ENCODE peak calls at places on chromosomes 5 and 9, in five cellular contexts. W, D, I, N and O are unnamed samples.

GRCh38 chr5:135488727-135489465 is 36.7 kb upstream of the TIFAB start:
- DNase-seq in W (no peak), D (no peak), I (no peak), N (peak; percentile 81), O (no peak)

GRCh38 chr5:99379187-99379586 is 450.4 kb upstream of the CHD1 start:
- DNase-seq in W (no peak), D (no peak), I (no peak), N (no peak), O (no peak)

GRCh38 chr5:154972476-154973080 is 31.7 kb downstream of the MRPL22 start:
- DNase-seq in W (no peak), D (no peak), I (peak; percentile 15), N (peak; percentile 53), O (peak; percentile 13)

GRCh38 chr9:135228983-135229625 is 141.6 kb downstream of the OLFM1 start:
- DNase-seq in W (no peak), D (peak; percentile 10), I (no peak), N (no peak), O (no peak)

GRCh38 chr9:23291001-23291400 is 535.0 kb downstream of the ELAVL2 start:
- DNase-seq in W (no peak), D (no peak), I (no peak), N (no peak), O (no peak)

GRCh38 chr9:128082173-128082572 is 14.1 kb downstream of the SLC25A25 start:
- DNase-seq in W (no peak), D (no peak), I (no peak), N (peak; percentile 75), O (no peak)

GRCh38 chr9:127202461-127203139 is 62.0 kb upstream of the GARNL3 start:
- DNase-seq in W (no peak), D (peak; percentile 12), I (no peak), N (no peak), O (no peak)

GRCh38 chr5:135353952-135354721 is 44.9 kb downstream of the MACROH2A1 start:
- DNase-seq in W (no peak), D (no peak), I (no peak), N (no peak), O (no peak)

GRCh38 chr5:85868070-85868469 is 749.7 kb upstream of the COX7C start:
- DNase-seq in W (no peak), D (no peak), I (no peak), N (no peak), O (no peak)

GRCh38 chr5:176785184-176786145 is 24.9 kb upstream of the UNC5A start:
- DNase-seq in W (no peak), D (no peak), I (no peak), N (no peak), O (no peak)

GRCh38 chr5:115033861-115034260 is 135.8 kb downstream of the TRIM36 start:
- DNase-seq in W (no peak), D (no peak), I (no peak), N (no peak), O (no peak)

GRCh38 chr5:151208481-151208914 is 15.4 kb downstream of the CCDC69 start:
- DNase-seq in W (no peak), D (no peak), I (no peak), N (no peak), O (no peak)

GRCh38 chr5:31614147-31615030 is 24.5 kb upstream of the PDZD2 start:
- DNase-seq in W (no peak), D (no peak), I (no peak), N (no peak), O (no peak)

GRCh38 chr5:154312571-154312970 is 122.0 kb downstream of the GALNT10 start:
- DNase-seq in W (no peak), D (no peak), I (no peak), N (peak; percentile 30), O (no peak)

GRCh38 chr5:128566170-128566569 is 28.1 kb upstream of the FBN2 start:
- DNase-seq in W (no peak), D (no peak), I (no peak), N (no peak), O (no peak)

GRCh38 chr5:165457854-165458481 is 1952.5 kb downstream of the MAT2B start:
- DNase-seq in W (no peak), D (no peak), I (peak; percentile 45), N (peak; percentile 29), O (no peak)

GRCh38 chr9:106697799-106698591 is 165.0 kb upstream of the ZNF462 start:
- DNase-seq in W (no peak), D (peak; percentile 84), I (peak; percentile 87), N (peak; percentile 79), O (peak; percentile 32)

GRCh38 chr5:1168751-1169607 is 32.4 kb upstream of the SLC6A19 start:
- DNase-seq in W (no peak), D (no peak), I (no peak), N (no peak), O (no peak)

GRCh38 chr9:278651-279050 is 64.0 kb downstream of the DOCK8 start:
- DNase-seq in W (no peak), D (no peak), I (peak; percentile 8), N (no peak), O (no peak)

GRCh38 chr9:38182321-38182720 is 113.3 kb upstream of the SHB start:
- DNase-seq in W (no peak), D (no peak), I (peak; percentile 91), N (no peak), O (no peak)

GRCh38 chr5:150801117-150801927 is 22.8 kb downstream of the SMIM3 start:
- DNase-seq in W (no peak), D (no peak), I (peak; percentile 24), N (peak; percentile 76), O (peak; percentile 25)

GRCh38 chr9:123069010-123069481 is 35.6 kb downstream of the GPR21 start:
- DNase-seq in W (no peak), D (no peak), I (no peak), N (no peak), O (no peak)

GRCh38 chr9:130451509-130452388 is 7.0 kb downstream of the ASS1 start:
- DNase-seq in W (no peak), D (peak; percentile 84), I (peak; percentile 88), N (peak; percentile 98), O (peak; percentile 69)

GRCh38 chr9:104232781-104233341 is 138.8 kb downstream of the SMC2 start:
- DNase-seq in W (no peak), D (no peak), I (no peak), N (peak; percentile 42), O (no peak)

GRCh38 chr5:130385619-130386018 is 481.4 kb downstream of the CHSY3 start:
- DNase-seq in W (no peak), D (no peak), I (no peak), N (no peak), O (no peak)

GRCh38 chr5:94908889-94909480 is 290.5 kb downstream of the SLF1 start:
- DNase-seq in W (no peak), D (no peak), I (no peak), N (peak; percentile 43), O (peak; percentile 55)

GRCh38 chr5:103373576-103374472 is 115.3 kb downstream of the MACIR start:
- DNase-seq in W (no peak), D (no peak), I (peak; percentile 46), N (no peak), O (no peak)

GRCh38 chr5:148949871-148950863 is 112.7 kb downstream of the SH3TC2 start:
- DNase-seq in W (no peak), D (peak; percentile 61), I (no peak), N (peak; percentile 80), O (no peak)

GRCh38 chr5:115243412-115243811 is 19.3 kb downstream of the PGGT1B start:
- DNase-seq in W (no peak), D (no peak), I (no peak), N (peak; percentile 35), O (no peak)

GRCh38 chr5:181217111-181217804 is 5.8 kb upstream of the TRIM41 start:
- DNase-seq in W (peak; percentile 60), D (peak; percentile 53), I (peak; percentile 58), N (peak; percentile 68), O (peak; percentile 31)

GRCh38 chr5:138109463-138110265 is 25.8 kb downstream of the WNT8A start:
- DNase-seq in W (no peak), D (no peak), I (no peak), N (no peak), O (no peak)

GRCh38 chr9:121604654-121605053 is 46.8 kb upstream of the DAB2IP start:
- DNase-seq in W (no peak), D (no peak), I (no peak), N (no peak), O (no peak)
- H3K27ac ChIP-seq in W (no peak overlapping the region), D (peak overlapping the region; percentile 71), I (no peak overlapping the region), N (no peak overlapping the region), O (no peak overlapping the region)

DNA sequence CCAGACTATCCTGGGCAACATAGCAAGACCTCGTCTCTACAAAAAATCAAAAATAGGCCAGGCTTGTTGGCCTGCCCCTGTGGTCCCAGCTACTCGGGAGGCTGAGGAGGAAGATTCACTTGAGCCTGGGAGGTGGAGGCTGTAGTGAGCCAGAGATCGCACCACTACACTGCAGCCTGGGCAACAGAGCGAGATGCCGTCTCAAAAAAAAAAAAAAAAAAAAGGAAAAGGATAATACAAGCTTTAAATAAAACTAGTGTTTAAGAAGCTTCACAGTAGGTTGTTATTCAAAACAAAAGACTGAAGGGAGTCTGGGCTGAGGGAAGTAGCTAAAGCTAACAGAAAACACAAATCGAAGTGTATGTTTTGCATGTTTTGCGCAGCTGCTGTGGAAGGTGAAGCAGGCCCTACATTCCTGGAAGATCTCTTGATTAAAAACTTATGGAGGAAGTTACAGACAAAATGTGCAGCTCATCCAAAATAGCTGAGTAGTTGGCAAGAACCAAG is 576 bp upstream of the C9orf40 start:
- DNase-seq in W (no peak), D (no peak), I (no peak), N (no peak), O (no peak)
- H3K27ac ChIP-seq in W (peak overlapping the region; percentile 83), D (peak overlapping the region; percentile 95), I (peak overlapping the region; percentile 75), N (peak overlapping the region; percentile 92), O (peak overlapping the region; percentile 95)

DNA sequence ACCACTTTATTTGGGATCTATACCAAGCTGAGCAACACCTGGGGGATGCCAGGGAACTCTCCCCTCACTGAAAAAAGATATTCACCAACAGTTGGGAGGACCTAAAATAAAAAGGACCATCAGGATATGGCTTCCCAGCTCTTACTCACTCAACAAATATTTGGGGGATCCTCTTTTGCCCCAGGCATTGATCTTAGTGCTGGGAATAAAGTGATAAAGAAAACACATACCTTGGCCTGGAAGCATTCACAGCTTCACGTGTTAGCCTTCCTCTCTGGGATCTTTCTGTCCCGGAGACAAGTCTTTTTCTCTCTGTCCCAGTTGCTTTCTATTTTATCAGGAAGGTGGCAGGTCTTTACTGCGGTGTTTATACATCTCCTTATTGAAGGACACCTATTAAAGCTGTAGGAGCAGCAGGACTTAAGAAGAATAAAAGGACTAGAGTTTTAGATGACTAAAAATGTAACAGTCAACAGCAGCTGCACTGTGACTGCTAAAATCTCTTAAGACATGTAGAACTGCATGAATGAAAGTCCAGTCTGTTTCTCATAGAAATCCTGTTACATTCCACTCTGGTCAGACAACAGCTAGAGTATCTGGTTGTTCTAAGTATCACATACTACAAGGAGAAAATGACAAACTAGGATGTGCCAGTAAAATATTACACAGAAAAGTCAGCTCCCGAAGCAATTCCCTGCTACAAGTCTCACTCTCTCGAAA is 90.0 kb upstream of the ITGA2 start:
- DNase-seq in W (no peak), D (no peak), I (no peak), N (no peak), O (no peak)
- H3K27ac ChIP-seq in W (no peak overlapping the region), D (no peak overlapping the region), I (no peak overlapping the region), N (no peak overlapping the region), O (no peak overlapping the region)

DNA sequence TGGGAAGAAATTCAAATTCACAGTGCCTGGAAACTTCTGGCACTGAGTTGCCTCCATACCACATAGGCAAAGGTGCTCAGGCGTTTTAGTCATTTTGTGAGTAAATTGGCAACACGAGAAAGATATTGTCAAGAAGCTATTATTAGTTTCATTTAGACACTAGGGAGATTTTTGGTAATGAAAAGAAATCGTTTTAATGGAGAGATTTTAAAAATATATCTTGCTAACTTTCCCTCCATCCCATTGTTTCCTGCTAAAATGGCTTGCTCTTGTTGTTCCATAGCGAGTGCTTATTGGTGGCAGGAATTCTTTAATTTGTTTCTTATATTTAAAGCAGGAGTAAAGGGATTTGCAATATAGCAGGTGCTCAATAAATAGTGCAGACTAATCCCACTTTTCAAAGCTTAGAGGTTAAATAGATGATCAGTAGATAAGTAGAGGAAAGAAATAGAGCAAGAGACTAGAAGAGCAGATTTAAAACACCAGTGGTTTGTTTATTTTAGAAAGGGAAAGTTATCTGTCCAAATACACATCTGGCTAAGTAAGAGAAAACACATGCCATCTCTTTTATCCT is 9.6 kb downstream of the FOXD1 start:
- DNase-seq in W (no peak), D (no peak), I (no peak), N (no peak), O (no peak)
- H3K27ac ChIP-seq in W (no peak overlapping the region), D (no peak overlapping the region), I (no peak overlapping the region), N (no peak overlapping the region), O (no peak overlapping the region)